ENCODE peak calls at places on chromosome 15, in seven cellular contexts. R is thoracic aorta, I is fibroblast of pulmonary artery, V is Karpas-422, T is astrocyte of the spinal cord, X is esophagus muscularis mucosa, F is Caco-2. Y is an unnamed sample.

GRCh38 chr15:47663106-47663505 is 54.2 kb upstream of the SEMA6D start:
- DNase-seq in R (no peak), I (no peak), V (no peak), T (peak; percentile 16), X (no peak), F (no peak), Y (peak; percentile 12)

GRCh38 chr15:77852241-77853007 is 219.7 kb upstream of the LINGO1 start:
- DNase-seq in R (no peak), I (no peak), V (no peak), T (no peak), X (no peak), F (no peak), Y (no peak)

GRCh38 chr15:52765779-52766178 is 24.4 kb downstream of the ONECUT1 start:
- DNase-seq in R (no peak), I (peak; percentile 11), V (no peak), T (peak; percentile 12), X (no peak), F (no peak), Y (peak; percentile 41)

GRCh38 chr15:55991841-55992768 is 1.3 kb downstream of the NEDD4 start:
- DNase-seq in R (no peak), I (peak; percentile 17), V (no peak), T (no peak), X (no peak), F (no peak), Y (no peak)

GRCh38 chr15:70608156-70608555 is 155.2 kb downstream of the UACA start:
- DNase-seq in R (no peak), I (peak; percentile 70), V (no peak), T (peak; percentile 73), X (peak; percentile 50), F (no peak), Y (no peak)

GRCh38 chr15:67691450-67691849 is 133.9 kb upstream of the SKOR1 start:
- DNase-seq in R (no peak), I (no peak), V (no peak), T (no peak), X (no peak), F (no peak), Y (no peak)

GRCh38 chr15:19987389-19988048 is 554.1 kb downstream of the GOLGA6L6 start:
- DNase-seq in R (no peak), I (no peak), V (peak; percentile 67), T (no peak), X (no peak), F (peak; percentile 74), Y (no peak)

GRCh38 chr15:40525855-40526254 is 39.0 kb downstream of the CCDC32 start:
- DNase-seq in R (no peak), I (no peak), V (no peak), T (no peak), X (no peak), F (no peak), Y (no peak)

GRCh38 chr15:40424483-40425115 is 16.2 kb upstream of the BAHD1 start:
- DNase-seq in R (no peak), I (no peak), V (no peak), T (no peak), X (no peak), F (no peak), Y (no peak)

GRCh38 chr15:76267077-76267476 is 44.2 kb downstream of the ETFA start:
- DNase-seq in R (no peak), I (no peak), V (no peak), T (no peak), X (no peak), F (no peak), Y (no peak)

GRCh38 chr15:52379395-52380111 is 83.9 kb upstream of the MYO5C start:
- DNase-seq in R (no peak), I (no peak), V (no peak), T (no peak), X (no peak), F (no peak), Y (no peak)

GRCh38 chr15:101089579-101090459 is 162.0 kb downstream of the CHSY1 start:
- DNase-seq in R (no peak), I (no peak), V (no peak), T (peak; percentile 27), X (no peak), F (no peak), Y (no peak)

GRCh38 chr15:76313731-76314130 is 2.5 kb upstream of the ETFA start:
- DNase-seq in R (no peak), I (no peak), V (no peak), T (no peak), X (no peak), F (peak; percentile 41), Y (no peak)

GRCh38 chr15:80861776-80862175 is 82.6 kb downstream of the CEMIP start:
- DNase-seq in R (no peak), I (no peak), V (no peak), T (no peak), X (no peak), F (no peak), Y (no peak)
- H3K4me3 ChIP-seq in R (no peak overlapping the region), I (no peak overlapping the region), V (no peak overlapping the region), T (no peak overlapping the region), X (no peak overlapping the region), F (no peak overlapping the region), Y (no peak overlapping the region)

GRCh38 chr15:59312199-59312598 is 60.5 kb downstream of the MYO1E start:
- DNase-seq in R (no peak), I (no peak), V (no peak), T (no peak), X (no peak), F (no peak), Y (no peak)

GRCh38 chr15:59311245-59311644 is 61.4 kb downstream of the MYO1E start:
- DNase-seq in R (no peak), I (no peak), V (no peak), T (no peak), X (no peak), F (no peak), Y (no peak)

GRCh38 chr15:59317211-59317610 is 55.5 kb downstream of the MYO1E start:
- DNase-seq in R (no peak), I (no peak), V (no peak), T (no peak), X (no peak), F (no peak), Y (no peak)

GRCh38 chr15:59313703-59314332 is 58.9 kb downstream of the MYO1E start:
- DNase-seq in R (peak; percentile 95), I (peak; percentile 39), V (no peak), T (peak; percentile 73), X (no peak), F (no peak), Y (peak; percentile 63)

DNA sequence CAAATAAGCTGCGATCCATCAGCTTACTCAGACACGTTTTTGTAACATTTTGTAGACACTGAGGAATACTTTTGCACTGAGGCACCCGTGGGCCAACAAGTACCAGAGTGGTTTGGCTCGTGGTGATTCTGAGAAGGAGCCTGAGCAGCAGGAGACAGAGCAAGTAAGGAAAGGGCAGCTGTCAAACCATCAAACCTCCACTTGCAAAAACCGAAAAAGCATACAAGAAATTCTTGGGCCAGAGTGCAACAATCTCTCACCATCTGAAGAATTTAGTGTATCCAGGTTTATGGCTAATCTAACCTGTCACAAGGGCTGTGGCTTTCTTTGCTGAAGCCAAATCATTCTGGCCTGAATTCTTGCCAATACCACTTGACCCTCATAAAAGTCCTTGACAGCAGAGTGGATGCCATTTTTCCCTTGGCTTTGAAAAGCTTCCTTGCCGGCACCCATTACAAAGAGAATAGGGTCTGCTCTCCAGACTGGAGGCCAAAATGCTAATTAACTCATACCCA is 56.7 kb downstream of the MYO1E start:
- DNase-seq in R (no peak), I (no peak), V (no peak), T (peak; percentile 89), X (no peak), F (no peak), Y (no peak)
- H3K4me3 ChIP-seq in R (no peak overlapping the region), I (no peak overlapping the region), V (no peak overlapping the region), T (no peak overlapping the region), X (no peak overlapping the region), F (no peak overlapping the region), Y (no peak overlapping the region)

DNA sequence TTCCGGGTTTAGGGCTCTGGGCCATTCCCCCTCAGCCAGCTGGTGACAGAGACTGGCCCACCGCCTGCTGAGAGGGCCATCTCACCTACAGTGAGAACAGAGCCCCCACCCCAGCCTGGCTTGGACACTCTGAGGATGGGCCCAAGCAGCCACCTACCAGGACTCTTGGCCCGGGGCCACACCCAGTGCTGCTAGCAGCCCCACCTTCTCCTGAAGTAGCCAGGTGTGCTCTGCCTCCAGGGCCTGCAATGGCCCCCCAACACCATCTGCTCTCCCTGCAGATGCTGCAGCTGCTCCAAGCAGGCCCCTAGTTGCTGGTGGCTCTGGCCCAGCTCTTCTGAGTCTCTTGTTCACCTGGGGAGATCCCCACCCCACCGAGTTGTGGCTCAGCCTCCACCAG is 6.9 kb upstream of the CLK3 start:
- DNase-seq in R (no peak), I (no peak), V (no peak), T (no peak), X (no peak), F (no peak), Y (no peak)
- H3K4me3 ChIP-seq in R (no peak overlapping the region), I (no peak overlapping the region), V (no peak overlapping the region), T (no peak overlapping the region), X (no peak overlapping the region), F (no peak overlapping the region), Y (no peak overlapping the region)

GRCh38 chr15:60297047-60297446 is 100.7 kb downstream of the ANXA2 start:
- DNase-seq in R (no peak), I (no peak), V (no peak), T (no peak), X (peak; percentile 42), F (no peak), Y (no peak)

GRCh38 chr15:60299452-60300047 is 98.2 kb downstream of the ANXA2 start:
- DNase-seq in R (no peak), I (peak; percentile 2), V (no peak), T (peak; percentile 6), X (peak; percentile 72), F (no peak), Y (peak; percentile 31)

DNA sequence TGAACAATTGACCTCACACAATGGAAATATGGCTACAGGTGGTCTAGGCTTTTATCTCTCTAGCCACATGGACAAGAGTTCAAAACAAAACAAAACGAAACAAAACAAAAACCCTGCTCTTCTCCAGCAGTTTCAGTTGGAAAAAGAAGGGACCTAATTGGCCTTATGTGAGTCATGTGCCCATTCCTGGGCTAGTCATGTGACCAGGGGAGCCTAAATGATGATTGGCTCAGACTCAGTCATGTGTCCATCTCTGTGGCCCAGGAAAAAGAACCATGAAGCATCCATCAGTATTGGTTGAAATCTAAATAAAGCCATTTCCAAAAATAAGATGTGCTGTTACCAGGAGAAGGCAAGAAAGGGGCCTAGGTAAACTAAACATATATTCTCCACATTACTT is 96.8 kb downstream of the ANXA2 start:
- DNase-seq in R (no peak), I (no peak), V (peak; percentile 42), T (no peak), X (peak; percentile 34), F (no peak), Y (no peak)
- H3K4me3 ChIP-seq in R (no peak overlapping the region), I (no peak overlapping the region), V (no peak overlapping the region), T (no peak overlapping the region), X (no peak overlapping the region), F (no peak overlapping the region), Y (no peak overlapping the region)